ENCODE peak calls at places on chromosome 9, in five cellular contexts. D, F, P, V and T are unnamed samples.

GRCh38 chr9:131030239-131030977 is 21.4 kb downstream of the LAMC3 start:
- DNase-seq in D (no peak), V (no peak), P (no peak), F (no peak), T (no peak)

GRCh38 chr9:13274901-13275641 is 4.4 kb downstream of the MPDZ start:
- DNase-seq in V (no peak), P (peak), D (no peak), F (no peak), T (no peak)

GRCh38 chr9:119003218-119003617 is 366.0 kb downstream of the BRINP1 start:
- DNase-seq in F (no peak), D (no peak), V (no peak), P (peak), T (no peak)

GRCh38 chr9:87497604-87498045 is at the start of gene DAPK1:
- DNase-seq in F (peak), D (no peak), V (peak), P (no peak), T (peak)

GRCh38 chr9:114723926-114724325 is 41.9 kb upstream of the TEX48 start:
- DNase-seq in V (no peak), D (no peak), P (peak), F (no peak), T (no peak)

GRCh38 chr9:86020731-86021130 is 78.6 kb downstream of the GOLM1 start:
- DNase-seq in P (no peak), V (no peak), F (no peak), D (no peak), T (no peak)

GRCh38 chr9:70635790-70636189 is 221.3 kb upstream of the KLF9 start:
- DNase-seq in F (no peak), D (no peak), V (no peak), P (no peak), T (no peak)

GRCh38 chr9:4197548-4197947 is 102.3 kb downstream of the GLIS3 start:
- DNase-seq in V (no peak), F (no peak), P (no peak), D (no peak), T (no peak)

GRCh38 chr9:93097496-93098205 is 1.6 kb downstream of the CARD19 start:
- DNase-seq in D (no peak), V (peak), F (no peak), P (peak), T (no peak)

GRCh38 chr9:71863652-71864051 is 47.3 kb downstream of the ABHD17B start:
- DNase-seq in D (no peak), V (no peak), F (no peak), P (peak), T (no peak)

GRCh38 chr9:81384911-81385310 is 304.4 kb downstream of the TLE1 start:
- DNase-seq in D (no peak), F (no peak), V (no peak), P (no peak), T (no peak)

GRCh38 chr9:114276908-114277821 is 45.7 kb upstream of the ORM1 start:
- DNase-seq in P (peak), V (no peak), F (no peak), D (no peak), T (no peak)

GRCh38 chr9:34554211-34555001 is 31.6 kb upstream of the ENHO start:
- DNase-seq in D (no peak), P (no peak), V (no peak), F (no peak), T (no peak)

GRCh38 chr9:111720170-111720569 is 58.8 kb downstream of the GNG10 start:
- DNase-seq in D (no peak), V (no peak), F (no peak), P (peak), T (peak)

GRCh38 chr9:97515662-97516061 is 14.2 kb downstream of the TMOD1 start:
- DNase-seq in V (peak), P (no peak), D (no peak), F (no peak), T (no peak)

GRCh38 chr9:78507008-78507407 is 210.1 kb downstream of the PSAT1 start:
- DNase-seq in F (no peak), P (no peak), V (no peak), D (no peak), T (no peak)

GRCh38 chr9:83342731-83343130 is 195.5 kb downstream of the FRMD3 start:
- DNase-seq in V (no peak), P (no peak), D (no peak), F (no peak), T (no peak)

DNA sequence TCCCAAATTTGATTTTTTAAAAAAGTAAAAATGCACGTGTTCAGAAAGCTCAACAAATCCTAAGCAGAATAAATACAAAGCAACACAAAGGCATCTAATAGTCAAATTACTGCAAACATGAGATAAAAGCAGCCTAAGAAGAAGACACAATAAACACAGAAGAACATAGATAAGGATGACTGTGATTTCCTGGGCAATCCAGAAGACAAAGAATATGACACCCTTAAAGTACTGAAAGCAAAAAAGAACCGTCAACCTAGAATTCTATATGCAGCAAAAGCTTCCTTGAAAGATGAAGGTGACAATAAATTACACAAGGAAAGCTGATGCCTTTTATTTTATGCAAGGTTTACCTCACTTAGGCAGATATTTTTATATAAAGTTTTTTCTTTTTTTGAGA is 58.2 kb downstream of the NACC2 start:
- DNase-seq in V (no peak), D (no peak), F (no peak), P (no peak), T (no peak)
- TF ChIP-seq POLR2A in V (no peak), D (no peak), F (no peak), P (no peak), T (no peak)

DNA sequence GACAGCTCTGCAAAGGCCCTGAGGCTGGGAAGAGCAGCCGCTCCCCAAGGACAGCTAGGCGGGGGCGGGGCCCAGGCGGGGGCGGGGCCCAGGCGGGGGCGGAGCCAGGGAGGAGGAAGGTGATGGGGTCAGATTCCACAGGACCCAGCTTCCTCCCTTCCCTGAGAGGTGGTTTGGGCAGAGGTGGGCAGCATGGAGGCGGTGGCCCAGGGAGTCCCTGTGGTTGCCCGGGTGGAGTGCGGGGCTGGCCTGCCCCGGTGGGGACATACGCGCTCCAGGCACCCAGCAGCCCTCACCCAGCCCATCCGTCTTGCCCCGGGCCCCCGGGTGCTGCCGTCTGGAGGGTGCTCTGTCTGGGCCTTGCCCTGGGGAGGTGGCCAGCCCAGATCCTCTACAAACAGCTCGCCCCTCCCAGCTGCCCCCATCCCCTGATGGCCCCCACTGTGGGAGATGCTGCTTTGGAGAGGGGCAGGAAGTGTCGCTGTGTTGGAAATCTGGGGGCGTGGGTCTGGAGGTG is 11.0 kb upstream of the RNU6ATAC start:
- DNase-seq in D (no peak), F (no peak), P (no peak), V (no peak), T (no peak)
- TF ChIP-seq POLR2A in D (no peak), F (no peak), P (no peak), V (no peak), T (no peak)

GRCh38 chr9:129812385-129812784 is 9.4 kb downstream of the TOR1B start:
- DNase-seq in V (no peak), F (no peak), P (no peak), D (no peak), T (no peak)

GRCh38 chr9:129810116-129810515 is 7.1 kb downstream of the TOR1B start:
- DNase-seq in P (no peak), D (no peak), F (no peak), V (no peak), T (no peak)

GRCh38 chr9:129813661-129814060 is 10.3 kb downstream of the TOR1A start:
- DNase-seq in F (no peak), V (no peak), P (no peak), D (no peak), T (no peak)

GRCh38 chr9:129810788-129811187 is 7.8 kb downstream of the TOR1B start:
- DNase-seq in F (no peak), P (no peak), V (no peak), D (no peak), T (no peak)

GRCh38 chr9:129811967-129812363 is 9.0 kb downstream of the TOR1B start:
- DNase-seq in F (no peak), V (no peak), P (no peak), D (no peak), T (no peak)
- TF ChIP-seq POLR2A in F (no peak), V (no peak), P (no peak), D (no peak), T (no peak)

GRCh38 chr9:91060520-91061343 is 259.1 kb downstream of the SYK start:
- DNase-seq in F (no peak), D (no peak), V (peak), P (peak), T (no peak)

GRCh38 chr9:91065231-91066041 is 263.8 kb downstream of the SYK start:
- DNase-seq in D (no peak), P (no peak), F (no peak), V (no peak), T (no peak)

GRCh38 chr9:91066042-91066415 is 264.4 kb downstream of the SYK start:
- DNase-seq in P (no peak), D (no peak), V (no peak), F (no peak), T (no peak)

GRCh38 chr9:91062281-91062680 is 260.7 kb downstream of the SYK start:
- DNase-seq in F (no peak), P (no peak), V (no peak), D (no peak), T (no peak)

DNA sequence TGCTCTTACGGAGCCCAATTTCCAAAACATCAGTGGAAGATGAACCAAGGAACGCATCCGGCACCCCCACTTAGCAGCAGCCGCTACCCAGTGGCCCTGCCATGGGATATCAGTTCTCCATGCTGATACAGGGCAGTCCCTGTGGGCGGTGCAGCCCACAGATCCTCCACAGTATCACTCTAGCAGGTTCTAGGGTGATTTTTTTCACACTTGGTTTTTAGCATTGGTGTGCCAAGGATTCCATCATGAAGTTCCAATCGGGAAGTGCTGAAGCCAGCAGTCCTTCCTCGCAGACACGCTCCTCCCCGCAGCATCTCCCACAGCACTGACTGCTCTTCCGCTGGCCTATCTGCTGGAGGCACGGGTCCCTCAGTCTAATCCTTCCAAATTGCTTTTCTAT is 261.9 kb downstream of the SYK start:
- DNase-seq in V (no peak), F (no peak), P (no peak), D (no peak), T (no peak)
- TF ChIP-seq POLR2A in V (no peak), F (no peak), P (no peak), D (no peak), T (no peak)

DNA sequence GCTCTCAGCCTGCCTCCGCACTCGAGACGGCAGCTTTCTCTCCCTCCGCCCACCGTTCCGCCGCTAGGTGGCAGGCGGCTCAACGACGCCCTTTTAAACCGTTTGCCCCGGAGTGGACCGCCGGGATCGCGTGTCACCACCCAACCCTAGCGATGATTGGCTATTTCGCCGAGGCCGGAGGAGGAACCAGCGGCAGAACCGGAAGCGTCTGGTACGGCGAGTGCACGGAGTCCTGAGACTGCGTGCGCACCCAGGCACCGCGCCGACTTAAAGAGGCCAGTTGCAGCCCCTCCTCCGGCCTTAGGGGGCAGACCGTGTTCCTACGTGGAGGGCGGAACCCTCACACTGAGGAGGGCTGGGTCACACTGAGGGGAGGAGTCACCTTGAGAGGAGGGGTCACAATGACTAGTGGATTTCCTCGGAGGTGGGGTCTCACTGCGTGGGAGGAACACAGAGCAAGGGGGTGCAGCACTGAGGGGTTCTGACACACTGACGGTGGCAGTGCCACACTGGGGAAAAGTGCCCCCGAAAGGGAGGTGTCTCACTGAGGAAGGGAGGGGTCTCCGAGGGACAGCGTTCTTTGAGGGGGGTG is 980 bp upstream of the TESK1 start:
- DNase-seq in V (peak), D (peak), P (peak), F (peak), T (peak)
- TF ChIP-seq POLR2A in V (peak), D (peak), P (peak), F (peak), T (peak)

DNA sequence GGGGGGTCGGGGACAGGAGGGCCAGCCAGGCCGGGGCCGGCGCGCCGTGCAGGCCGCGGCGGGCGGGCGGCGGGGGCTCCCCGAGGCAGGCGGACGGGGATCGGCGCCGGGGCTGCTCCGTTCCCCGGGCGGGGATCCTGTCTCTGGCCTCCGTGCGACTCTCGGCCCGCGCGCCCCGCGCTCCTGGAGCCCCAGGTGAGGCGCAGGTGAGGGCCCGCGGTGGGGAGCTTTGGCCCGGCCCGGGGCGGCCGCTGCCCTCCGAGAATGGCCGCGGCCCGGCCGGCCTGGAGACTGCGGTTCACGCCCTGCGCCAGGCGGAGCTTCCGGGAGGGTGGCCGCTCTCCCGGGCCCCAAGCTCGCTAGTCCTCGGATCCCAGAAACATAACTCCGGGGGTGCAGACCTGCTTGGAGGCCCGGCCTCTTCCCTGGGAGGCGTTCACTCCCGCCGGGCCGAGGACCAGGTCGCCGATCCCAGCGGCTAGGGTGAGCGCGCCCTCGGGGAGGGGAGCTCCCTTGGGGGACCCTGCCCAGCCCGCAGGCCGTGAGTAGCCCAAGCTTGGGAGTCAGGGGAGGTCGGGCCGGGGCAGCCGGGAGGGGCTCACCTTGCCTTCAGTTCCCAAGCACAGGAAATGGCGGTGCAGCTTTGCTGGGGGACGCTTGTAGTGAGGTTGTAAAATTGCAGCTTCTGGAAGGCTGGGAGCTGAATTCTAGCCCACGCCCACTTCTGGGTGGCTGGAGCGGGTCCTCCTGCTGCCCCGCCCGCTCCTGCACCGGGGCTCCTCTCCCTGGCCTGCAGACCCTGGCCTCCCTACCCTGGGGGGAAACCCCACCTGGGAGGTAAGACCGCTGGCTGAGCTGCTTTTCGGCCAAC is 724 bp downstream of the PPP1R26 start:
- DNase-seq in D (no peak), P (peak), V (no peak), F (no peak), T (peak)
- TF ChIP-seq POLR2A in D (no peak), P (no peak), V (no peak), F (peak), T (no peak)

DNA sequence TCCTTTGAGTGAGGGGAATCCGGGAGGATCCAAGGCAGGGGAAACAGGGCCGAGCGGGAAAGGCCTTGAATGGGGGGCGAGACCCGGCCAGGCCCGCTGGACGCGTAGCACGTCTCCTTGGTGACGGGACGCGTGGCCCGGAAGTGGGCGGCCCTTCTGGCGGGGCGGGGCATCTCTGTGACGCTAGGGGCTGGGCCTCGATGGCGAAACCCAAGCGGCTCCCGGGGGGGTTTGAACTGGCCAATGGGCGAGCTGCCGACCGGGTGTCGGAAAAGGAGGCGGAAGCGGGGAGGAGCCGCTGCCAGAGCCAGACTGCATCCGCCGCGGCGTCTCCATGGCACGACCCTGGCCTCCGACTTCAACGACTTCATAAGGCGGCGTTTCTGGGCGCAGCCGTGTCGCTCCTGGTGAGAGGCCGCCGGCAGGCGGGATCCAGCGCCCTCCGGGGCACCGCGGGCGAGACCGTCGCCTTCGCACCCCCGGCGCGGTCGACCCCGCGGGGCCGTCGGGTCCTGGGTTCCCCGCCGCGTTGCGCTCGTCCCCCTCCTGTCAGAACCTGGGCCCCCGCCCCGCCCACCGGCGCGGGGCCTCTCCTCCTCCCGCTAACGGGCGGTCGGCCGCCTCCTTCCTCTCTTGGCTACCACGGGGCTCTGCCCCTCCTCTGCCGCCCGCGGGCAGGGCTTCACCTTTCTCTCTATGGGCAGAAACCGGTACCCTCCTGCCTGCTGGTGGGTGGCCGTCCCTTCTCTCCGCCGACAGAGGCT is at the start of gene ODF2:
- DNase-seq in F (peak), V (peak), D (peak), P (peak), T (peak)
- TF ChIP-seq POLR2A in F (peak), V (peak), D (peak), P (peak), T (peak)

DNA sequence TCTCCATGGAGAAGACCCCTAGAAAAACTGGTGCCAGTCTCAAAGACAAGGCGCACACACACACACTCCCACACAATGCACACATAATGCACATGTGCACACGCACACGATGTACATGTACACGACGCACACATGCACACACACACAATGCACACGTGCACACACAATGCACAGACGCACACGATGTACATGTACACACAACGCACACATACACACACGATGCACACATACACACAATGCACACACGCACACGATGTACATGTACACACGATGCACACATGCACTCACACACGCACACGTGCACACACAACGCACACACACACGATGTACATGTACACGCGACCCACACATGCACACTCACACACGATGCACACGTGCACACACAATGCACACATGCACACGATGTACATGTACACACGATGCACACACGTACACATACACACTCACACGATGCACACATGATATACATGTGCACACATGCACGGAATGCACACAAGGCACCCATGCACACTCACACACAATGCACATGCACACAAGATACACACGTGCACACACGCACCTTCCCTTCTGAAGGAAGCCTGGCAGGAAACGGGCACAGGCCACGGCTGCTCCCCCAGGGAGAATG is 76.5 kb downstream of the VAV2 start:
- DNase-seq in P (no peak), F (no peak), D (no peak), V (no peak), T (no peak)
- TF ChIP-seq POLR2A in P (no peak), F (no peak), D (peak), V (no peak), T (no peak)

DNA sequence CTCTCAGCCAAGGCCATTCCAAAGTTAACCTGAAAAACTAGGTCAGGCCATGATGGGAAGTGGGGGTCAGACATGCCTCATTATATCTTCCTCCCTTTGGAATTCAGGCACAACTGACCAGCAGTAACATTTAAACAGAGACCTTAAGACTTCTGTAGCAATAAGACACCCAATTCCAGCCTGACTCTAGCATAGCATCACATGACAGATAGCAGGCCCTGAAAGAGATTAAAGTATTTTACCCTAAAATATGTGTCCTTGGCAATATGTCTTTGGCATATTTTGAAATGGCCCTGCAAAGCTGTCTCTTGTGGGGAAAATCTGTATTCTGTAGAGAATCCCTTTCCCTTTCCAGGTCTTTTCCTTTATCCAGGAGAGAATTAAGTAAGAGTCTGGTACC is 34.3 kb downstream of the S1PR3 start:
- DNase-seq in F (no peak), D (no peak), V (no peak), P (no peak), T (no peak)
- TF ChIP-seq POLR2A in F (no peak), D (no peak), V (no peak), P (no peak), T (no peak)